ENCODE peak calls at places on chromosome 10, in ten cellular contexts. T is T-helper 2 cell; B is nephron progenitor cell; A is iPS-NIHi11; M is G401; H is natural killer cell treated with Interleukin-12 subunit alpha and Interleukin-12 subunit beta and Interleukin-15 and Interleukin-18, amount 100 ng/mL, for 72 hours; K is stimulated activated CD4-positive, alpha-beta T cell treated with anti-CD3 and anti-CD28 coated beads, Interleukin-1b, Interleukin-23, amount 100 ng/mL, for 24 hours; P is progenitor cell of endocrine pancreas; E is GM23338; N is fibroblast of mammary gland. Q is an unnamed sample.

GRCh38 chr10:78255796-78256638 is 222.4 kb downstream of the RPS24 start:
- DNase-seq in T (no peak), B (no peak), A (peak; percentile 67), M (no peak), H (peak; percentile 28), K (no peak), P (no peak), E (no peak), N (peak; percentile 99), Q (no peak)

GRCh38 chr10:26802527-26802926 is 58.2 kb downstream of the ABI1 start:
- DNase-seq in T (no peak), B (no peak), A (no peak), M (no peak), H (no peak), K (no peak), P (no peak), E (no peak), N (no peak), Q (no peak)

GRCh38 chr10:128739937-128740336 is 613.7 kb upstream of the MKI67 start:
- DNase-seq in T (no peak), B (no peak), A (peak; percentile 44), M (no peak), H (no peak), K (no peak), P (no peak), E (peak; percentile 61), N (no peak), Q (no peak)

GRCh38 chr10:31090894-31091607 is 59.4 kb upstream of the ZNF438 start:
- DNase-seq in T (no peak), B (no peak), A (no peak), M (no peak), H (no peak), K (no peak), P (no peak), E (no peak), N (no peak), Q (peak; percentile 81)

GRCh38 chr10:69481280-69481679 is 30.0 kb downstream of the TSPAN15 start:
- DNase-seq in T (no peak), B (no peak), A (no peak), M (no peak), H (no peak), K (no peak), P (no peak), E (no peak), N (no peak), Q (peak; percentile 91)

GRCh38 chr10:119644215-119644826 is 6.9 kb upstream of the BAG3 start:
- DNase-seq in T (no peak), B (peak; percentile 60), A (peak; percentile 25), M (no peak), H (no peak), K (no peak), P (no peak), E (peak; percentile 61), N (peak; percentile 88), Q (no peak)

GRCh38 chr10:90222939-90223338 is 521.5 kb downstream of the KIF20B start:
- DNase-seq in T (no peak), B (no peak), A (no peak), M (no peak), H (no peak), K (no peak), P (no peak), E (no peak), N (no peak), Q (no peak)

GRCh38 chr10:19325581-19325980 is 277.0 kb downstream of the MALRD1 start:
- DNase-seq in T (no peak), B (no peak), A (no peak), M (no peak), H (no peak), K (no peak), P (no peak), E (no peak), N (no peak), Q (no peak)

GRCh38 chr10:47196691-47197090 is 103.3 kb upstream of the GDF10 start:
- DNase-seq in T (no peak), B (no peak), A (no peak), M (no peak), H (no peak), K (no peak), P (no peak), E (no peak), N (no peak), Q (no peak)

GRCh38 chr10:109784236-109784635 is 139.1 kb downstream of the XPNPEP1 start:
- DNase-seq in T (no peak), B (no peak), A (no peak), M (no peak), H (no peak), K (no peak), P (no peak), E (no peak), N (no peak), Q (no peak)

GRCh38 chr10:30775779-30776591 is 146.4 kb upstream of the LYZL2 start:
- DNase-seq in T (no peak), B (no peak), A (no peak), M (no peak), H (no peak), K (no peak), P (no peak), E (no peak), N (peak; percentile 89), Q (no peak)

GRCh38 chr10:61978965-61979364 is 77.5 kb downstream of the ARID5B start:
- DNase-seq in T (no peak), B (no peak), A (no peak), M (no peak), H (no peak), K (no peak), P (no peak), E (peak; percentile 23), N (no peak), Q (peak; percentile 28)

GRCh38 chr10:74008212-74008731 is 10.4 kb downstream of the VCL start:
- DNase-seq in T (no peak), B (no peak), A (no peak), M (no peak), H (no peak), K (no peak), P (no peak), E (no peak), N (peak; percentile 79), Q (no peak)

GRCh38 chr10:24695452-24695851 is 28.2 kb downstream of the ARHGAP21 start:
- DNase-seq in T (no peak), B (no peak), A (no peak), M (peak; percentile 67), H (no peak), K (no peak), P (no peak), E (no peak), N (no peak), Q (no peak)

GRCh38 chr10:96770987-96771386 is 50.7 kb upstream of the PIK3AP1 start:
- DNase-seq in T (no peak), B (no peak), A (no peak), M (no peak), H (no peak), K (no peak), P (no peak), E (no peak), N (no peak), Q (no peak)

GRCh38 chr10:30386801-30387588 is 37.9 kb upstream of the MTPAP start:
- DNase-seq in T (no peak), B (no peak), A (no peak), M (no peak), H (no peak), K (no peak), P (no peak), E (no peak), N (peak; percentile 22), Q (no peak)

GRCh38 chr10:122551450-122551849 is 9.1 kb upstream of the DMBT1 start:
- DNase-seq in T (peak; percentile 30), B (no peak), A (peak; percentile 29), M (no peak), H (no peak), K (no peak), P (no peak), E (peak; percentile 26), N (no peak), Q (no peak)

GRCh38 chr10:71339796-71340589 is 20.9 kb downstream of the SLC29A3 start:
- DNase-seq in T (no peak), B (no peak), A (no peak), M (no peak), H (no peak), K (no peak), P (no peak), E (no peak), N (no peak), Q (no peak)

GRCh38 chr10:101623528-101623927 is 35.4 kb downstream of the DPCD start:
- DNase-seq in T (no peak), B (no peak), A (no peak), M (no peak), H (no peak), K (no peak), P (no peak), E (no peak), N (no peak), Q (no peak)